ENCODE peak calls at places on chromosomes 7 and 10, in five cellular contexts. E, O, P, B and Q are unnamed samples.

GRCh38 chr7:117212969-117213877 is 109.6 kb downstream of the WNT2 start:
- DNase-seq in P (peak), B (peak), O (peak), E (no peak), Q (peak)

GRCh38 chr10:19828278-19829049 is 12.2 kb downstream of the PLXDC2 start:
- DNase-seq in B (no peak), O (no peak), E (no peak), P (no peak), Q (no peak)

GRCh38 chr7:124062171-124062570 is 29.3 kb upstream of the TMEM229A start:
- DNase-seq in O (no peak), E (no peak), P (no peak), B (no peak), Q (no peak)

GRCh38 chr7:372939-373791 is 83.2 kb downstream of the FOXL3 start:
- DNase-seq in O (no peak), P (no peak), E (no peak), B (no peak), Q (no peak)

GRCh38 chr7:87599336-87599735 is 1.3 kb downstream of the ABCB1 start:
- DNase-seq in O (no peak), P (peak), B (no peak), E (no peak), Q (no peak)

GRCh38 chr10:80141696-80142460 is 9.3 kb downstream of the PLAC9 start:
- DNase-seq in E (no peak), O (no peak), P (no peak), B (no peak), Q (no peak)

GRCh38 chr7:50727072-50727471 is 55.6 kb downstream of the GRB10 start:
- DNase-seq in E (no peak), O (no peak), B (no peak), P (no peak), Q (peak)

GRCh38 chr10:29064665-29065064 is 224.2 kb upstream of the LYZL1 start:
- DNase-seq in E (no peak), O (no peak), B (no peak), P (no peak), Q (no peak)

GRCh38 chr7:140176271-140176701 is 497 bp downstream of the KDM7A start:
- DNase-seq in O (no peak), E (no peak), B (no peak), P (peak), Q (no peak)

GRCh38 chr7:158723266-158723665 is 18.7 kb upstream of the NCAPG2 start:
- DNase-seq in B (no peak), P (no peak), E (no peak), O (no peak), Q (no peak)

GRCh38 chr7:8761731-8762130 is 328.3 kb downstream of the NXPH1 start:
- DNase-seq in E (no peak), P (no peak), B (no peak), O (no peak), Q (no peak)

GRCh38 chr7:153090757-153091156 is 331.2 kb downstream of the ACTR3B start:
- DNase-seq in P (no peak), E (no peak), B (no peak), O (no peak), Q (no peak)

GRCh38 chr7:78400038-78400437 is 601.5 kb downstream of the PHTF2 start:
- DNase-seq in E (no peak), O (no peak), P (no peak), B (no peak), Q (no peak)

GRCh38 chr10:29039659-29040309 is 249.1 kb upstream of the LYZL1 start:
- DNase-seq in P (no peak), B (no peak), O (peak), E (no peak), Q (no peak)

GRCh38 chr7:121610243-121610642 is 214.1 kb upstream of the FAM3C start:
- DNase-seq in P (no peak), O (no peak), B (no peak), E (no peak), Q (no peak)

GRCh38 chr7:41045556-41046123 is 657.2 kb downstream of the INHBA start:
- DNase-seq in E (no peak), P (peak), B (no peak), O (no peak), Q (peak)

GRCh38 chr7:129670636-129671035 is 59.1 kb downstream of the NRF1 start:
- DNase-seq in E (no peak), O (peak), P (no peak), B (no peak), Q (peak)

DNA sequence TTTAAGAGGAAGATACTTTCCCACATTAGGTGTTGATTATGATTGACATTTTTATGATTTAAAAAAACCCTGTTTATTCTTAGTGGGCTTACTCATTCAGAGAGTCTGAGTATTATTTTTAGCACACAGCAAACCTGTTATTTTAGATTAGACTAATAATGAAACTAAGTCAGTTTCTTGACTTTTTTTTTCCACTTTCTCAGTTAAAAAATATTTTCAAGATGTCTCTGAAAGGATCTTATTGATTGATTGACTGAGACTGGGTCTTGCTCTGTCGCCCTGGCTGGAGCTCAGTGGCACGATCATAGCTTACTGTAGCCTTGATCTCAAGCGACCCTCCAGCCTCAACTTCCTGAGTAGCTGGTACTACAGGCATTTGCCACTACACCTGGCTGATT is 20.4 kb upstream of the INPP5F start:
- DNase-seq in B (no peak), E (no peak), P (peak), O (no peak), Q (no peak)
- H3K4me3 ChIP-seq in B (no peak), E (no peak), P (no peak), O (no peak), Q (no peak)

GRCh38 chr10:128438417-128439063 is 312.3 kb upstream of the MKI67 start:
- DNase-seq in B (no peak), E (no peak), P (no peak), O (no peak), Q (no peak)
- H3K4me3 ChIP-seq in B (no peak), E (no peak), P (no peak), O (no peak), Q (no peak)

GRCh38 chr10:78059916-78060315 is 26.3 kb downstream of the RPS24 start:
- DNase-seq in E (no peak), O (no peak), B (no peak), P (no peak), Q (no peak)
- H3K4me3 ChIP-seq in E (no peak), O (no peak), B (no peak), P (no peak), Q (no peak)

GRCh38 chr7:45718464-45719330 is 144.5 kb downstream of the ADCY1 start:
- DNase-seq in O (peak), E (no peak), P (no peak), B (no peak), Q (no peak)

GRCh38 chr7:45714521-45714820 is 140.3 kb downstream of the ADCY1 start:
- DNase-seq in P (no peak), O (no peak), B (no peak), E (no peak), Q (no peak)

GRCh38 chr7:45715471-45716352 is 141.5 kb downstream of the ADCY1 start:
- DNase-seq in P (no peak), E (no peak), B (no peak), O (no peak), Q (no peak)

GRCh38 chr7:45716380-45717203 is 142.4 kb downstream of the ADCY1 start:
- DNase-seq in P (no peak), E (no peak), O (no peak), B (no peak), Q (no peak)

GRCh38 chr7:45717537-45718235 is 143.5 kb downstream of the ADCY1 start:
- DNase-seq in P (no peak), B (no peak), E (no peak), O (no peak), Q (no peak)
- H3K4me3 ChIP-seq in P (no peak), B (no peak), E (no peak), O (no peak), Q (no peak)

GRCh38 chr7:23469150-23469960 is 936 bp downstream of the IGF2BP3 start:
- DNase-seq in B (no peak), E (no peak), O (no peak), P (peak), Q (peak)
- H3K4me3 ChIP-seq in B (peak), E (peak), O (peak), P (peak), Q (peak)

DNA sequence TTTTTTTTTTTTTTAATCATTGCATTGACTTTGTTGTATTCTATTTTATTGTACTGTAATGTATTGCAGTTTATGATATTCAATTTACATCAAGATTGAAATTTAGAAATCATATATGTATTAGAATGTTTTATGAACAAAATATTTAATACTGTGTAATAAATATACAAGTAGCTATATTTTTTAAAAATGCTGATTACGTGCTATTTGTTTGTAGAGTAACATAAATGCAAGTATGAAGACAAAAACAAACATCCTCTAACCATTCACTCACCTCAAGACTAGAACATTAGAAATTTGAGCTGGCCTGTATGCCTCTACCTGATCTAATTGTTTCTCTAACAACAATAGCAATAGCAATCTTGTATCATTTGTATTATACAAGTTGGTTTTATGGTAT is 290.3 kb downstream of the GATA3 start:
- DNase-seq in P (no peak), B (no peak), O (no peak), E (no peak), Q (no peak)
- H3K4me3 ChIP-seq in P (no peak), B (no peak), O (no peak), E (no peak), Q (no peak)